ENCODE peak calls at places on chromosome 1, in five cellular contexts. V is A549; M is activated naive CD4-positive, alpha-beta T cell treated with anti-CD3 and anti-CD28 coated beads for 36 hours; K is naive thymus-derived CD8-positive, alpha-beta T cell; P is mucosa of gallbladder. E is an unnamed sample.

GRCh38 chr1:236057546-236057945 is 7.3 kb downstream of the NID1 start:
- DNase-seq in V (no peak), M (no peak), K (no peak), P (no peak), E (no peak)

GRCh38 chr1:40383488-40384412 is 10.2 kb downstream of the SMAP2 start:
- DNase-seq in V (no peak), M (no peak), K (peak), P (peak), E (no peak)

GRCh38 chr1:16173447-16174260 is 17.8 kb upstream of the EPHA2 start:
- DNase-seq in V (no peak), M (no peak), K (no peak), P (peak), E (no peak)

GRCh38 chr1:177106614-177107365 is 57.7 kb downstream of the ASTN1 start:
- DNase-seq in V (no peak), M (no peak), K (no peak), P (no peak), E (no peak)

GRCh38 chr1:12528021-12528852 is 89.8 kb downstream of the DHRS3 start:
- DNase-seq in V (peak), M (no peak), K (no peak), P (peak), E (no peak)

GRCh38 chr1:180932373-180932772 is 19.7 kb downstream of the KIAA1614 start:
- DNase-seq in V (no peak), M (no peak), K (no peak), P (no peak), E (no peak)

GRCh38 chr1:236541710-236542109 is 17.9 kb downstream of the LGALS8 start:
- DNase-seq in V (no peak), M (no peak), K (no peak), P (no peak), E (no peak)

GRCh38 chr1:11802616-11802972 is 3.2 kb downstream of the MTHFR start:
- DNase-seq in V (no peak), M (no peak), K (peak), P (no peak), E (no peak)

GRCh38 chr1:62424412-62424811 is 12.4 kb upstream of the USP1 start:
- DNase-seq in V (no peak), M (no peak), K (no peak), P (no peak), E (no peak)

GRCh38 chr1:160622885-160623633 is 23.8 kb downstream of the SLAMF1 start:
- DNase-seq in V (no peak), M (peak), K (no peak), P (no peak), E (no peak)

GRCh38 chr1:67307251-67308060 is at the start of gene IL12RB2:
- DNase-seq in V (no peak), M (peak), K (peak), P (no peak), E (no peak)

GRCh38 chr1:203668401-203668800 is 41.8 kb downstream of the ATP2B4 start:
- DNase-seq in V (no peak), M (no peak), K (no peak), P (no peak), E (no peak)

GRCh38 chr1:248791010-248791409 is 34.7 kb downstream of the SH3BP5L start:
- DNase-seq in V (no peak), M (no peak), K (no peak), P (peak), E (no peak)

GRCh38 chr1:164703415-164703814 is 144.4 kb downstream of the PBX1 start:
- DNase-seq in V (no peak), M (no peak), K (no peak), P (no peak), E (no peak)

GRCh38 chr1:24391882-24392603 is 21.5 kb downstream of the STPG1 start:
- DNase-seq in V (peak), M (peak), K (peak), P (peak), E (peak)

GRCh38 chr1:89672489-89673183 is 39.7 kb downstream of the LRRC8C start:
- DNase-seq in V (peak), M (no peak), K (no peak), P (no peak), E (no peak)

GRCh38 chr1:19140465-19140864 is 69.6 kb downstream of the UBR4 start:
- DNase-seq in V (no peak), M (no peak), K (no peak), P (no peak), E (no peak)

GRCh38 chr1:93965256-93965655 is 56.0 kb upstream of the GCLM start:
- DNase-seq in V (no peak), M (no peak), K (no peak), P (no peak), E (no peak)

GRCh38 chr1:2443285-2444137 is 31.1 kb upstream of the PEX10 start:
- DNase-seq in V (no peak), M (peak), K (peak), P (no peak), E (no peak)

E was measured in DND-41.